ENCODE peak calls at places on chromosomes 11 and 22, in seven cellular contexts. H, V, M, P, L, Q and O are unnamed samples.

GRCh38 chr11:47007579-47007978 is 71.0 kb downstream of the CSTPP1 start:
- DNase-seq in H (no peak), P (no peak), Q (no peak), L (no peak), V (no peak), M (no peak), O (no peak)

GRCh38 chr22:29689872-29690213 is 30.0 kb upstream of the CABP7 start:
- DNase-seq in L (peak; percentile 21), H (peak; percentile 55), Q (peak; percentile 56), M (peak; percentile 71), V (peak; percentile 62), P (no peak), O (peak; percentile 50)

GRCh38 chr11:110165039-110165438 is 71.8 kb downstream of the ZC3H12C start:
- DNase-seq in P (no peak), L (no peak), M (no peak), H (no peak), Q (no peak), V (no peak), O (no peak)

GRCh38 chr11:1760351-1761109 is 3.2 kb downstream of the CTSD start:
- DNase-seq in M (peak; percentile 66), H (peak; percentile 52), P (peak; percentile 74), Q (peak; percentile 85), L (no peak), V (no peak), O (no peak)

GRCh38 chr11:19889531-19889930 is 176.9 kb downstream of the NAV2 start:
- DNase-seq in M (no peak), Q (no peak), L (no peak), V (no peak), P (no peak), H (peak; percentile 38), O (no peak)

GRCh38 chr11:70112017-70112434 is 33.9 kb downstream of the ANO1 start:
- DNase-seq in P (no peak), H (no peak), Q (peak; percentile 6), L (no peak), V (no peak), M (no peak), O (no peak)

GRCh38 chr11:371051-371450 is 1.8 kb downstream of the B4GALNT4 start:
- DNase-seq in H (no peak), V (no peak), Q (no peak), M (no peak), P (no peak), L (no peak), O (no peak)

GRCh38 chr11:130487390-130488186 is 39.1 kb downstream of the ADAMTS15 start:
- DNase-seq in Q (no peak), M (no peak), H (no peak), P (no peak), L (no peak), V (peak; percentile 27), O (no peak)

GRCh38 chr11:82046778-82047177 is 686.9 kb downstream of the FAM181B start:
- DNase-seq in H (peak; percentile 3), M (no peak), L (no peak), P (no peak), V (no peak), Q (no peak), O (peak; percentile 32)

GRCh38 chr11:17608830-17609229 is 61.8 kb downstream of the OTOG start:
- DNase-seq in M (no peak), Q (no peak), P (no peak), V (peak; percentile 11), L (no peak), H (no peak), O (no peak)

GRCh38 chr11:34364102-34364501 is 6.3 kb upstream of the ABTB2 start:
- DNase-seq in M (no peak), Q (no peak), V (no peak), L (no peak), H (no peak), P (no peak), O (no peak)

GRCh38 chr11:34363363-34364084 is 5.7 kb upstream of the ABTB2 start:
- DNase-seq in L (no peak), P (no peak), H (no peak), M (no peak), Q (no peak), V (no peak), O (no peak)

DNA sequence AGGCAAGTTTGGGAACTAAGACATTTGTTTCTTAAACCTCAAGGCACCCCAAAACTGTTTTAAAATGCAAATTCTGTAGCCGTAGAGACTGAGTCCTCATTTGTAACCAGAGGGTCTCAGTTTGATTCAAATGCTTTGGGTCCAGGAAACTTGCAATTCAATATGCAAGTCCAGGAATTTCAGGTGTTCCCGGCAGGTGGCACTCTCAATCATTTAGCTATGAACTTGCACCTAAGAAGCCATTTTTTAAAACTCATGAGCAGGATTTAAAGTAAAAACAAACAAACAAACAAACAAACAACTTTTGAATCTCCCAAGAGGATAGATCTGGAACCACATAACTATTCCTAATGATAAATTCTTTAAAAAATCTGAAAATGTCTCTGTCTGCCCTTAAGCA is 8.7 kb upstream of the ABTB2 start:
- DNase-seq in M (no peak), P (no peak), L (peak; percentile 73), V (no peak), Q (peak; percentile 59), H (no peak), O (peak; percentile 62)
- TF ChIP-seq CTCF in M (peak; percentile 35), P (no peak), L (peak; percentile 34), V (no peak), Q (peak; percentile 62), H (peak; percentile 16), O (peak; percentile 56)

DNA sequence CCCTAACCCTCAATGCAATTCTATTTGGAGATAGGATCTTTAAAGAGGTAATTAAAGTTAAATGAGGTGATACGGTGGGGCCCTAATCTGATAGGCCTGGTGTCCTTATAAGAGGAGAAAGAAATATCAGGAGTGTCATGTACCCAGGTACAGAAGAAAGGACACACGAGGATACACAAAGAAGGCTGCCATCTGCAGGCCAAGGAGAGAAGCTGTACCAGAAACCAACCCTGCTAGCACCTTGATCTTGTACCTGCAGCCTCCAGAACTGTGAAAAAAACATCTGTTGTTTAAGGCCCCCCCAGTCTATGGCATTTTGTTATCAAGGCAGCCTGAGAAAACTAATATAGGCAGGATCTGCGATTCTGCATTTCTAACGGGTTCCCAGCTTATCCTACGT is 44.2 kb downstream of the FBXO7 start:
- DNase-seq in M (no peak), H (no peak), Q (no peak), P (no peak), V (no peak), L (peak; percentile 32), O (peak; percentile 18)
- TF ChIP-seq CTCF in M (peak; percentile 21), H (no peak), Q (no peak), P (no peak), V (no peak), L (peak; percentile 43), O (no peak)

GRCh38 chr22:44351037-44351436 is 38.3 kb upstream of the SHISAL1 start:
- DNase-seq in M (no peak), Q (no peak), L (no peak), H (no peak), P (no peak), V (no peak), O (no peak)

GRCh38 chr22:44353063-44353440 is 40.3 kb upstream of the SHISAL1 start:
- DNase-seq in M (no peak), P (no peak), H (no peak), Q (no peak), L (no peak), V (no peak), O (no peak)

GRCh38 chr22:44354288-44354687 is 41.5 kb upstream of the SHISAL1 start:
- DNase-seq in V (no peak), H (no peak), L (no peak), Q (no peak), P (no peak), M (no peak), O (no peak)

GRCh38 chr22:44352378-44353062 is 39.8 kb upstream of the SHISAL1 start:
- DNase-seq in M (no peak), P (no peak), H (no peak), Q (no peak), L (no peak), V (no peak), O (no peak)

DNA sequence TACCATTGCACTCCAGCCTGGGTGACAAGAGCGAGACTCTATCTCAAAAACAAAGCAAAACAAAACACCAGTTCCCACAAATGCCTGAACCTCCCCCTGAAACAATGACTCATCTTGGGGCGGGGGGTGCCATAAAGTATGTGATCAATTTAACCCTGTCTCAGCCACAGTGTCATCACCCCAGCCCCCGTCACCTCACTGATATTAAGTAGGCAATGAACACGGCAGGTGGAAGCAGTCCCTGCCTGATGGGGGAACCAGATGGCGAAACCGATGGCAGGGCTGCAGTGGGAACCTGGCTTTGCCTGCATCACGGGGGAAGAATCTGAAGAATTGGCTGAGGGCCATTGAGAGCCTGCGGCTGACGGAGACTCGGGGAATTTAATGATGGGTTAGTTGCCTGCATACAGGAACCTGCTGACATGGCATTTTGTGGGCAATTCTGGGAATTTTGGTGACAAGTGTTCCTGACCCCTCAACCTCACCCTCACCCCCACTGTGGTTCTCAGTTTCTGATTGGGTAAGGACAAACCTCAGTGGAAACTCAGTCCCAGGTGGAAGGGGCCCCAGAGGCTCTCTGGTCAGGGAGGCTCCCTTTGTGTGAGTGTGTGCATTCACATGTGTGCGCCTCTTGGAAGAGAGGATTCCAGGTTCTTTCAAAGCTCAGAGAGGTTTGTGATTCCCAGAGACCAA is 39.1 kb upstream of the SHISAL1 start:
- DNase-seq in V (no peak), P (peak; percentile 42), L (peak; percentile 10), H (peak; percentile 95), M (no peak), Q (peak; percentile 23), O (peak; percentile 95)
- TF ChIP-seq CTCF in V (no peak), P (no peak), L (no peak), H (no peak), M (no peak), Q (no peak), O (no peak)

GRCh38 chr11:5604896-5605295 is 8.5 kb downstream of the TRIM6 start:
- DNase-seq in P (no peak), L (no peak), M (no peak), V (no peak), H (no peak), Q (no peak), O (no peak)

GRCh38 chr11:5597953-5598352 is 1.5 kb downstream of the TRIM6 start:
- DNase-seq in P (no peak), Q (no peak), L (no peak), H (no peak), V (no peak), M (no peak), O (no peak)

GRCh38 chr11:5596611-5597201 is at the start of gene TRIM6:
- DNase-seq in P (peak; percentile 33), M (peak; percentile 54), H (peak; percentile 35), Q (peak; percentile 57), L (peak; percentile 56), V (peak; percentile 54), O (peak; percentile 47)

GRCh38 chr11:5603326-5603725 is 6.9 kb downstream of the TRIM6 start:
- DNase-seq in L (no peak), H (no peak), M (no peak), V (no peak), Q (no peak), P (no peak), O (no peak)

GRCh38 chr11:5600374-5600851 is 4.0 kb downstream of the TRIM6 start:
- DNase-seq in Q (peak; percentile 86), P (no peak), V (peak; percentile 77), L (peak; percentile 91), H (peak; percentile 90), M (peak; percentile 63), O (peak; percentile 55)
- TF ChIP-seq CTCF in Q (peak; percentile 83), P (peak; percentile 22), V (peak; percentile 47), L (peak; percentile 89), H (peak; percentile 98), M (peak; percentile 79), O (peak; percentile 34)

GRCh38 chr11:68843703-68844312 is 2.1 kb upstream of the CPT1A start:
- DNase-seq in L (peak; percentile 88), V (peak; percentile 89), M (peak; percentile 94), H (no peak), P (no peak), Q (peak; percentile 93), O (peak; percentile 80)
- TF ChIP-seq CTCF in L (peak; percentile 71), V (peak; percentile 79), M (peak; percentile 67), H (peak; percentile 5), P (no peak), Q (peak; percentile 93), O (peak; percentile 55)

GRCh38 chr22:41260871-41261270 is 20.1 kb upstream of the CHADL start:
- DNase-seq in M (no peak), H (no peak), P (no peak), L (no peak), Q (no peak), V (no peak), O (no peak)
- TF ChIP-seq CTCF in M (no peak), H (no peak), P (no peak), L (no peak), Q (no peak), V (no peak), O (no peak)